ENCODE peak calls at places on chromosome 1, in five cellular contexts. R, K, I, T and F are unnamed samples.
A peak's percentile ranks its signal among the peaks of the same experiment; 100 is the strongest.

GRCh38 chr1:227748496-227749182 is 13.4 kb downstream of the SNAP47 start:
- DNase-seq in T (no peak), R (no peak), K (no peak), I (no peak), F (no peak)

GRCh38 chr1:98523256-98523655 is 138.3 kb upstream of the SNX7 start:
- DNase-seq in K (no peak), R (no peak), I (no peak), T (no peak), F (no peak)

GRCh38 chr1:88741413-88741812 is 57.3 kb downstream of the PKN2 start:
- DNase-seq in T (no peak), I (no peak), K (no peak), R (no peak), F (no peak)

GRCh38 chr1:165289556-165289955 is 67.0 kb downstream of the LMX1A start:
- DNase-seq in T (no peak), I (no peak), K (no peak), R (no peak), F (no peak)

GRCh38 chr1:7509593-7509992 is 261.5 kb upstream of the VAMP3 start:
- DNase-seq in T (no peak), K (no peak), R (peak; percentile 20), I (no peak), F (no peak)

GRCh38 chr1:151820940-151821339 is 10.7 kb downstream of the RORC start:
- DNase-seq in I (no peak), R (peak; percentile 77), K (no peak), T (no peak), F (no peak)

GRCh38 chr1:30742963-30743559 is 14.5 kb downstream of the LAPTM5 start:
- DNase-seq in R (no peak), I (no peak), K (no peak), T (no peak), F (no peak)

GRCh38 chr1:209777587-209777986 is 6.8 kb downstream of the C1orf74 start:
- DNase-seq in I (no peak), K (no peak), R (no peak), T (no peak), F (no peak)

GRCh38 chr1:172356620-172357019 is 63.9 kb upstream of the C1orf105 start:
- DNase-seq in I (no peak), K (no peak), R (no peak), T (no peak), F (no peak)

GRCh38 chr1:151693057-151693651 is 23.4 kb downstream of the CELF3 start:
- DNase-seq in K (peak; percentile 52), I (no peak), R (no peak), T (no peak), F (no peak)

GRCh38 chr1:228109962-228110488 is 926 bp upstream of the MRPL55 start:
- DNase-seq in T (no peak), K (no peak), I (no peak), R (no peak), F (no peak)

GRCh38 chr1:15337656-15338402 is 71.9 kb upstream of the EFHD2 start:
- DNase-seq in K (no peak), R (no peak), I (no peak), T (no peak), F (no peak)

GRCh38 chr1:41024953-41025352 is 3.4 kb upstream of the SLFNL1 start:
- DNase-seq in T (no peak), R (no peak), I (no peak), K (no peak), F (no peak)

GRCh38 chr1:214500349-214501055 is 50.9 kb downstream of the PTPN14 start:
- DNase-seq in I (no peak), T (no peak), R (no peak), K (peak; percentile 11), F (no peak)

GRCh38 chr1:48760889-48761288 is 15.8 kb downstream of the BEND5 start:
- DNase-seq in R (no peak), T (no peak), I (no peak), K (no peak), F (no peak)

GRCh38 chr1:39214714-39214997 is 10.2 kb downstream of the MACF1 start:
- DNase-seq in R (no peak), K (no peak), T (no peak), I (no peak), F (no peak)

GRCh38 chr1:39212499-39212898 is 8.0 kb downstream of the MACF1 start:
- DNase-seq in K (no peak), R (no peak), I (no peak), T (no peak), F (no peak)

GRCh38 chr1:39213511-39214002 is 9.1 kb downstream of the MACF1 start:
- DNase-seq in K (no peak), R (no peak), I (no peak), T (no peak), F (no peak)

GRCh38 chr1:39214021-39214713 is 9.7 kb downstream of the MACF1 start:
- DNase-seq in R (no peak), I (peak; percentile 30), T (no peak), K (peak; percentile 88), F (no peak)

DNA sequence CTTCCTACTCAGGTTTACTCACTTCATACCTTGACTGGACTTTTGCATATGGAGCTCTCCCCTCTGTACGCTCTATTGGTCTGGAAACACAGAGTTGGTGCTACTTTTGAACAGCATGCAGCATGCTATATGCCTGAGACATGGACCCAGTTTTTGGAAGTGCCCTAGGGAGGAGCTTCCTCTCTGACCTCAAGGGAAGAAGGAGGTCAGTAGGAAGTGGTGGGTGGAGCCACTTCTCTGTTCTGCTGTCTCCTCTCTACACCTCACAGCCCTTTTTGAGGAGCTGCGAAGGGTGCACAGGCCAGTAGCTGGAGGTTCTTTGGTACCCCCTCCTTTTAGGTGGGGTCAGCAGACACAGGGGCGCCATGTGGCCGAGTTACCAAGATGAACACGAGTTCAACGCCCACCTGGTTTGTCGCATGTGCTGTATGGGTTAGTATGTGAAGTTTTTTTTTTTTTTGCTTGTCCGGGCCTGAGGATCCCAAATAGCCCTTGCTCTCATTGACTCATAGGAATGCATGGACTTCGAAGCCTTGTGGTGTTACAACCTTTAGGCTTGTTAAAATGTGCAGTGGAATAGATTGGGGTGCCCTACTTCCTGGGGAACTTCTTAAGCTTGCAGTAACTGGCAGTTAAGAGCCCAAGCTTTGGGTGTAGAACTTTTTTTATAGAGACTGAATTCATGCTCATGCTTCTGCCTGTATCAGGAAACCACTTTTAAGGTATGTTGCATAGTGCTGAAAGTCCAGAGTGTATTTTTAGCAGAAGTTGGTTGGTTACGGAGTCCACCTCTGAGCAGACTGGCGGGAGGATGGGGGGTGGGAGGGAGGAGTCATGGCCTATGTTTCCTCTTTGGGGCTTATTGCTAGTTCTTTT is 10.7 kb downstream of the MACF1 start:
- DNase-seq in R (no peak), I (no peak), K (peak; percentile 51), T (peak; percentile 76), F (peak; percentile 30)
- H3K27ac ChIP-seq in R (peak overlapping the region; percentile 18), I (peak overlapping the region; percentile 96), K (peak overlapping the region; percentile 93), T (peak overlapping the region; percentile 57), F (peak overlapping the region; percentile 62)

GRCh38 chr1:21919520-21919919 is 17.6 kb downstream of the HSPG2 start:
- DNase-seq in I (no peak), K (no peak), R (no peak), T (no peak), F (no peak)
- H3K27ac ChIP-seq in I (no peak overlapping the region), K (peak overlapping the region; percentile 98), R (peak overlapping the region; percentile 52), T (peak overlapping the region; percentile 77), F (no peak overlapping the region)

GRCh38 chr1:220879090-220879508 is at the start of gene HLX:
- DNase-seq in I (peak; percentile 62), K (peak; percentile 75), T (peak; percentile 89), R (peak; percentile 95), F (no peak)

GRCh38 chr1:220877348-220878095 is 1.7 kb upstream of the HLX start:
- DNase-seq in R (no peak), I (no peak), T (no peak), K (no peak), F (no peak)

GRCh38 chr1:220878223-220879081 is 791 bp upstream of the HLX start:
- DNase-seq in K (no peak), I (no peak), R (no peak), T (peak; percentile 68), F (no peak)

GRCh38 chr1:220875233-220875632 is 4.0 kb upstream of the HLX start:
- DNase-seq in K (no peak), I (no peak), T (no peak), R (no peak), F (no peak)

DNA sequence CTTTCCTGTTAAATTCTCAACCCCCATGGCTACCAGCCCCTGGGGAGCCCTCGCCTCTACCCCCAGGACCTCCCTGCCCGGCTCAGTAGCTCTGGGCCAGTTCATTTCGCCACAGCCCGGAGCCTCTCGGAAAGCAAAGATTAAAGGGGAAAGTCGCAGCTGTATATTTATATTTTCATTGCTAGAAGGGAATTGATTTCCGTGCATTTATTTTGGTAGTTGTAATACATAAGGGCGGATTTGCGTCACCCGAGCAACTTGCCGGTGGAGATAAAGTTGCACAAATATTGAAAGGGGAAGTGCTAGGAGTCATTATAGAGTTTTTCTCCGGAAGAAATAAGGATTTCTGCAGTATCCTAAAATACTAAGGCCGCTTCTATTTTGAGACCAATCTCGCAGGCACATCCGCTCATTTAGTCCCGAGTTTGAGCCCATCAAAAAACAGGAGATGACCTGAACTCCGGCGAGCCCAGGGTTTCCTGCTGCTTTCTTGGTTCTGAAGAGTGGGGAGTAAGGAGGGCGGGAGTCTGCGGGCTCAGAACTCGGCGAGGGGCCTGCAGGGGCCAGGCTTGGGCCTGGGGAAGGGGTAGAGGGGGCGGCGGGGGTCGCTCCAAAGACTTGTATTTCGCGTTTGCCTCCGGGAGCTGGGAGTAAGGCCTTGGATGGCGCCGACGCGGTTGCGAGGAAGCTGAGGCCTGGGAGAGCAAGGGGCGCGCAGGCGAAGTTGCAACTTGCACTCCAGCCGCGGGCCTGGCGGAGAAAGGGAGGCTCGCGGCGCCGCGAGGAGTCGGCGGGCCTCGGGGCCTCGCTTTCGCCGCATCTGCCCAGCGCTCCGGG is 2.5 kb upstream of the HLX start:
- DNase-seq in I (no peak), T (peak; percentile 46), R (no peak), K (peak; percentile 65), F (no peak)
- H3K27ac ChIP-seq in I (peak overlapping the region; percentile 45), T (peak overlapping the region; percentile 82), R (peak overlapping the region; percentile 90), K (no peak overlapping the region), F (no peak overlapping the region)

GRCh38 chr1:185044981-185045792 is at the start of gene RNF2:
- DNase-seq in K (peak; percentile 88), R (peak; percentile 90), I (peak; percentile 73), T (peak; percentile 79), F (peak; percentile 85)

GRCh38 chr1:185046639-185047038 is 1.3 kb downstream of the RNF2 start:
- DNase-seq in K (no peak), T (no peak), R (no peak), I (no peak), F (no peak)

GRCh38 chr1:185044387-185044786 is 971 bp upstream of the RNF2 start:
- DNase-seq in R (no peak), K (no peak), T (no peak), I (no peak), F (no peak)

GRCh38 chr1:185049670-185050069 is 4.3 kb downstream of the RNF2 start:
- DNase-seq in T (no peak), R (no peak), I (no peak), K (no peak), F (no peak)

DNA sequence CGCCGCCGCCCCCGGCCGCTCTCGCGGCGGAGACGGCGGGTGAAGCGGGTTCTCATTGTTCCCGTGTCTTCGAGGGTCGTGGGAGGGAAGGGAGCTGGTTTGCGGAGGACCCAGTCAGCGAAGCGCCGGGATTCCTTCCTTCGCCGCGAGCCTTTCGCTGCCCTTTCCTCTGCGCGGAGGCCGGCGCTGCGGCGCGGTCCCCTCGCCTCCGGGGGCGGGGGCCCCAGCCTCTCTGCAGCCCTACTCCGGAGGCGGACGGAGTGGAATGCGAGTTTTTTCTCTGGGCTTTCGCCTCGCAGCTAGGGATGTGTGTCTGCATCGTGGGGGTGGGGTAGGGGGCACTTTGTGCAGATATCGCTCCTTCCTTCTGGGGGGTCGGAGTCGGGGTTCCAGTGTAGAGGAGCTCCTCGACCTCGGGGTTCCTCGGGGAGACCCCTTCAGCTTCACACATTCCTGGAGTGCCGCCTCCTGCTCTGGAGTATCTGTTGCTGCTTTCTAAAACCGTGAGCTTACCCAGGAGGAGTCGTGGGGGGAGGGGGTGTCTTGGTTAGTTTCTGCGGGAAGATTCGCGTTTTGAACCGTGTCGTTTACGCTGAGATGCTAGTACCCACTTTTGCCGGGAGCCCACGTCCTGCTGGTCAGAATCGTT is 559 bp downstream of the RNF2 start:
- DNase-seq in T (peak; percentile 28), I (no peak), K (peak; percentile 81), R (peak; percentile 52), F (no peak)
- H3K27ac ChIP-seq in T (peak overlapping the region; percentile 87), I (peak overlapping the region; percentile 82), K (peak overlapping the region; percentile 92), R (peak overlapping the region; percentile 86), F (peak overlapping the region; percentile 72)